ENCODE peak calls at places on chromosomes 2 and 18, in seven cellular contexts. E is K562, O is HepG2, F is H1, N is SK-N-SH, R is GM12878, T is GM12891. P is an unnamed sample.
A peak's percentile ranks its signal among the peaks of the same experiment; 100 is the strongest.

GRCh38 chr2:196925445-196925767 is 1.1 kb downstream of the PGAP1 start:
- DNase-seq in E (no peak), O (peak; percentile 25), F (no peak), N (peak; percentile 20), R (no peak), T (no peak), P (no peak)

GRCh38 chr2:24825883-24826800 is 32.9 kb downstream of the CENPO start:
- DNase-seq in E (no peak), O (no peak), F (peak; percentile 43), N (peak; percentile 23), R (no peak), T (peak; percentile 15), P (peak; percentile 15)

GRCh38 chr2:47767880-47768609 is 14.9 kb upstream of the MSH6 start:
- DNase-seq in E (peak; percentile 74), O (peak; percentile 27), F (peak; percentile 99), N (peak; percentile 90), R (no peak), T (peak; percentile 56), P (peak; percentile 56)

GRCh38 chr2:47602996-47603395 is 179.9 kb upstream of the MSH6 start:
- DNase-seq in E (no peak), O (no peak), F (no peak), N (no peak), R (no peak), T (no peak), P (no peak)

GRCh38 chr2:70887550-70888229 is 48.0 kb upstream of the ATP6V1B1 start:
- DNase-seq in E (peak; percentile 42), O (no peak), F (peak; percentile 90), N (peak; percentile 70), R (no peak), T (no peak), P (no peak)

GRCh38 chr2:190043441-190043840 is 19.1 kb downstream of the MSTN start:
- DNase-seq in E (no peak), O (no peak), F (no peak), N (no peak), R (no peak), T (no peak), P (no peak)

GRCh38 chr2:54634564-54635511 is 88.6 kb upstream of the EML6 start:
- DNase-seq in E (no peak), O (no peak), F (no peak), N (no peak), R (peak; percentile 93), T (peak; percentile 31), P (peak; percentile 43)

GRCh38 chr2:71545572-71546274 is 92.4 kb downstream of the DYSF start:
- DNase-seq in E (peak; percentile 63), O (peak; percentile 64), F (peak; percentile 68), N (peak; percentile 82), R (no peak), T (peak; percentile 56), P (peak; percentile 49)

GRCh38 chr18:77676901-77677300 is 427.3 kb downstream of the GALR1 start:
- DNase-seq in E (no peak), O (no peak), F (peak; percentile 59), N (no peak), R (no peak), T (no peak), P (no peak)

GRCh38 chr18:9428862-9429661 is 46.3 kb upstream of the RALBP1 start:
- DNase-seq in E (no peak), O (no peak), F (no peak), N (no peak), R (no peak), T (no peak), P (no peak)

GRCh38 chr2:64402876-64403275 is 51.1 kb upstream of the LGALSL start:
- DNase-seq in E (peak; percentile 18), O (no peak), F (no peak), N (no peak), R (no peak), T (no peak), P (no peak)

GRCh38 chr2:187424156-187424555 is 23.9 kb downstream of the CALCRL start:
- DNase-seq in E (no peak), O (no peak), F (no peak), N (no peak), R (no peak), T (no peak), P (no peak)

GRCh38 chr2:176085861-176086771 is 2.4 kb upstream of the EVX2 start:
- DNase-seq in E (peak; percentile 25), O (peak; percentile 31), F (peak; percentile 73), N (peak; percentile 78), R (no peak), T (no peak), P (no peak)

GRCh38 chr18:35619468-35619867 is 37.9 kb downstream of the GALNT1 start:
- DNase-seq in E (no peak), O (no peak), F (no peak), N (no peak), R (no peak), T (no peak), P (no peak)

GRCh38 chr18:24368749-24369148 is 28.9 kb downstream of the OSBPL1A start:
- DNase-seq in E (no peak), O (no peak), F (no peak), N (no peak), R (no peak), T (no peak), P (no peak)

GRCh38 chr18:14074187-14074586 is 58.0 kb downstream of the ZNF519 start:
- DNase-seq in E (peak; percentile 25), O (no peak), F (no peak), N (peak; percentile 15), R (no peak), T (no peak), P (no peak)

GRCh38 chr2:13488965-13489364 is 772.2 kb downstream of the TRIB2 start:
- DNase-seq in E (no peak), O (no peak), F (no peak), N (no peak), R (no peak), T (no peak), P (no peak)

GRCh38 chr18:25327631-25328030 is 24.3 kb downstream of the ZNF521 start:
- DNase-seq in E (no peak), O (no peak), F (no peak), N (no peak), R (no peak), T (no peak), P (no peak)

GRCh38 chr2:240224676-240225075 is 84.2 kb upstream of the OTOS start:
- DNase-seq in E (no peak), O (no peak), F (no peak), N (no peak), R (no peak), T (no peak), P (no peak)

GRCh38 chr2:239303711-239304532 is 96.9 kb downstream of the HDAC4 start:
- DNase-seq in E (no peak), O (no peak), F (no peak), N (no peak), R (no peak), T (no peak), P (no peak)

DNA sequence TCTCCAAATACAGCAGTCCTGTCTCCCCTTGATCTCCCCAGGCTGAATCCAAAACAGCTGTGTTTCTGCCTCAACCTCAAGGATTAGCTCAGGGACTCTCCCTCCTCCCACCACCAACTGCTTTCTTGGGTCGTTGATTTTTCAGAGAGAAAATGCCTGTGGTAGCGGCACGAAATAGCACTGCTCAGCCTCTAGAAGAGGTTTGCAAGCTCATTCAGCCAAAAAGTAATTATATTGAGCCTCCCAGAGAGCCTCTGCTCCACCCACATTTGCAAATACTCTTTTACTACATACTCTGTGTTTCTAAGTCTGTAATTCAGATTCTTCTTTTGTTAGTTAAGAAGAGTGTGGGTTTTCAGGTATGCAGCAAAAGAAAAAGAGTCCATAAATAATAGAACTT is 396.4 kb upstream of the TNP1 start:
- DNase-seq in E (no peak), O (no peak), F (no peak), N (no peak), R (no peak), T (no peak), P (no peak)
- TF ChIP-seq TAF1 in E (no peak), O (no peak), F (no peak), N (no peak), R (no peak), T (no peak), P (no peak)

DNA sequence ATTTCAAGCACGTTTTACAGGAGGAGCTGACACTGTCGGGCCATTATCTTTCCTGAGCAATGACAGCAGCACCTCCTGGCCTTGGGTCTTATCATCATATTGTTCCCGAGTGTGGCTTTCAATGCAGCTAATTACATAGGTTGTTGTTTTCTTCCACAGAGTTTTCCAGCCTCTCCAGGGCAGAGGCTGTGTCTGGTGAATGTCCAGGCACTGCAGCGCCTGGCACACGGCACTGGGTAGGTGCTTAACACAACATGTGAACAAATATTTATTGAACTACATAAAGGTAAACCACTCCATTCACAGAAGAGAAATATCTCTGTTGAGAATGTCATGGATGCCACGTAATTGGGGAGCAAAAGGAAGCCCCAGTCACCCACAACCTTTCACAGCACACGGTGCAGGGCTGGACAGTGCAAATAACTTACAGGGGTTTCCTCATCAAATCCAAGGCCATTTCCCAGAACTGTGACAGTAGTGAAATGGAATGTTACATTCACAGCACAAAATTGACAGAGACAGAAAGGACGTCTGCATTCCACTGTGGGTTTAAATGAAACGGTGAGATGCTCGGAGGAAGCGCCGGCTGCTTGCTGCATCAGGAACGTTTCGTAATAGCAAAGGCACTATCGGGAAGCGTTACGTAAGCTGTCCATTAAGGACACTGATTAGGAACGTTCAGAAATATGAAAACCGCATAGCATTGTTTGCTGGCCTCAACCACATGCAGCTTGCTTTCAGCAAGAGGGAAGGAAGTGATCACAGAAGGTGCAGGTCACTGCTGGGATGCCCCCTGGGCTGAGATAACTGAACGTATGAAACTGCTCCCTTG is 6.4 kb upstream of the KCNG2 start:
- DNase-seq in E (no peak), O (peak; percentile 95), F (no peak), N (no peak), R (no peak), T (no peak), P (no peak)
- TF ChIP-seq POLR2AphosphoS5 in E (no peak), O (no peak), F (no peak), N (no peak), R (no peak), T (no peak), P (no peak)

GRCh38 chr2:147829106-147829505 is 15.7 kb upstream of the ACVR2A start:
- DNase-seq in E (no peak), O (no peak), F (no peak), N (no peak), R (no peak), T (no peak), P (no peak)
- TF ChIP-seq TAF1 in E (no peak), O (no peak), F (no peak), N (no peak), R (no peak), T (no peak), P (no peak)

GRCh38 chr18:74351354-74351753 is 35.7 kb downstream of the C18orf63 start:
- DNase-seq in E (no peak), O (no peak), F (no peak), N (no peak), R (no peak), T (no peak), P (no peak)
- TF ChIP-seq POLR2AphosphoS5 in E (no peak), O (no peak), F (no peak), N (no peak), R (no peak), T (no peak), P (no peak)

DNA sequence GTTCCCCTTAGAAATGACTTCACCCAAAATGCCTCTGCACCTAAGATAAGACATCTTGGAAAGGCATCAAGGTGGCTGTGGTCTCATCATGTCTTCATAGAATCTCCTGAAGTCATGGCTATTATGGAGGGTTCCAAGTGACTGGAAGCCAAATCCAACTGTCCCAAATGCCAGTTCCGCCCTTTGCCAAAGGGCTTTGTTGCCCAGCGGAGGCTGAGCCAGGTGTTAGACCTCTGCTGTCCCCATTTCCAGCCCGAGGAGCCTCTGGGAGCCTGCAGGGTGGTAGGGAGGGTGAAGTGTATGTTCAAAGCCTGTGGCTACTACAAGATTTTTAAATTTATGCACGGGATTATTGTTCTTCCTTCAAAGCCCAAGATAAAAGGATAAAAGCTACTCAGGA is 25.7 kb downstream of the RHOB start:
- DNase-seq in E (no peak), O (no peak), F (no peak), N (no peak), R (no peak), T (no peak), P (no peak)
- TF ChIP-seq TAF1 in E (no peak), O (no peak), F (no peak), N (no peak), R (no peak), T (no peak), P (no peak)